ENCODE peak calls at places on chromosomes 7 and 10, in six cellular contexts. One of them, this sample, is unnamed.

GRCh38 chr7:112414855-112415490 is 35.3 kb upstream of the IFRD1 start:
- ATAC-seq in psoas muscle: peak; percentile 79
- ATAC-seq in stimulated activated naive B cell treated with anti-CD40 and anti-IgM and Interleukin-4, amounts not matched to agents 10 μg/mL and 1 μg/mL and 100 μg/mL, for 72 hours: no peak
- ATAC-seq in activated T-cell treated with anti-CD3 and anti-CD28 coated beads, Interleukin-2, amount 50 U/mL, for 72 hours: no peak
- ATAC-seq in aorta: no peak
- ATAC-seq in WTC11: peak; percentile 69
- ATAC-seq in this sample: peak; percentile 82

GRCh38 chr10:48800283-48800675 is 115.6 kb downstream of the WDFY4 start:
- ATAC-seq in stimulated activated naive B cell treated with anti-CD40 and anti-IgM and Interleukin-4, amounts not matched to agents 10 μg/mL and 1 μg/mL and 100 μg/mL, for 72 hours: peak; percentile 32
- ATAC-seq in WTC11: no peak
- ATAC-seq in activated T-cell treated with anti-CD3 and anti-CD28 coated beads, Interleukin-2, amount 50 U/mL, for 72 hours: no peak
- ATAC-seq in psoas muscle: no peak
- ATAC-seq in aorta: peak; percentile 30
- ATAC-seq in this sample: no peak

GRCh38 chr7:140161047-140161446 is 15.7 kb downstream of the KDM7A start:
- ATAC-seq in WTC11: no peak
- ATAC-seq in stimulated activated naive B cell treated with anti-CD40 and anti-IgM and Interleukin-4, amounts not matched to agents 10 μg/mL and 1 μg/mL and 100 μg/mL, for 72 hours: peak; percentile 54
- ATAC-seq in psoas muscle: no peak
- ATAC-seq in activated T-cell treated with anti-CD3 and anti-CD28 coated beads, Interleukin-2, amount 50 U/mL, for 72 hours: peak; percentile 13
- ATAC-seq in aorta: no peak
- ATAC-seq in this sample: no peak

GRCh38 chr10:128928231-128928836 is 538.7 kb upstream of the MGMT start:
- ATAC-seq in WTC11: no peak
- ATAC-seq in psoas muscle: no peak
- ATAC-seq in stimulated activated naive B cell treated with anti-CD40 and anti-IgM and Interleukin-4, amounts not matched to agents 10 μg/mL and 1 μg/mL and 100 μg/mL, for 72 hours: no peak
- ATAC-seq in aorta: peak; percentile 24
- ATAC-seq in activated T-cell treated with anti-CD3 and anti-CD28 coated beads, Interleukin-2, amount 50 U/mL, for 72 hours: no peak
- ATAC-seq in this sample: no peak

GRCh38 chr10:114042895-114043531 is 653 bp upstream of the ADRB1 start:
- ATAC-seq in activated T-cell treated with anti-CD3 and anti-CD28 coated beads, Interleukin-2, amount 50 U/mL, for 72 hours: peak; percentile 47
- ATAC-seq in stimulated activated naive B cell treated with anti-CD40 and anti-IgM and Interleukin-4, amounts not matched to agents 10 μg/mL and 1 μg/mL and 100 μg/mL, for 72 hours: peak; percentile 63
- ATAC-seq in psoas muscle: peak; percentile 57
- ATAC-seq in aorta: peak; percentile 12
- ATAC-seq in WTC11: peak; percentile 55
- ATAC-seq in this sample: peak; percentile 50

GRCh38 chr10:103696411-103697145 is 158.8 kb downstream of the SH3PXD2A start:
- ATAC-seq in stimulated activated naive B cell treated with anti-CD40 and anti-IgM and Interleukin-4, amounts not matched to agents 10 μg/mL and 1 μg/mL and 100 μg/mL, for 72 hours: peak; percentile 31
- ATAC-seq in aorta: peak; percentile 79
- ATAC-seq in psoas muscle: peak; percentile 69
- ATAC-seq in WTC11: peak; percentile 53
- ATAC-seq in activated T-cell treated with anti-CD3 and anti-CD28 coated beads, Interleukin-2, amount 50 U/mL, for 72 hours: peak; percentile 86
- ATAC-seq in this sample: peak; percentile 91

GRCh38 chr7:7173956-7174632 is 8.2 kb upstream of the C1GALT1 start:
- ATAC-seq in activated T-cell treated with anti-CD3 and anti-CD28 coated beads, Interleukin-2, amount 50 U/mL, for 72 hours: no peak
- ATAC-seq in WTC11: peak; percentile 41
- ATAC-seq in stimulated activated naive B cell treated with anti-CD40 and anti-IgM and Interleukin-4, amounts not matched to agents 10 μg/mL and 1 μg/mL and 100 μg/mL, for 72 hours: no peak
- ATAC-seq in aorta: no peak
- ATAC-seq in psoas muscle: no peak
- ATAC-seq in this sample: no peak

GRCh38 chr7:130314305-130314704 is 21.3 kb downstream of the CPA4 start:
- ATAC-seq in aorta: no peak
- ATAC-seq in activated T-cell treated with anti-CD3 and anti-CD28 coated beads, Interleukin-2, amount 50 U/mL, for 72 hours: no peak
- ATAC-seq in WTC11: no peak
- ATAC-seq in stimulated activated naive B cell treated with anti-CD40 and anti-IgM and Interleukin-4, amounts not matched to agents 10 μg/mL and 1 μg/mL and 100 μg/mL, for 72 hours: no peak
- ATAC-seq in psoas muscle: no peak
- ATAC-seq in this sample: no peak

GRCh38 chr10:88066319-88066718 is 202.9 kb downstream of the PTEN start:
- ATAC-seq in stimulated activated naive B cell treated with anti-CD40 and anti-IgM and Interleukin-4, amounts not matched to agents 10 μg/mL and 1 μg/mL and 100 μg/mL, for 72 hours: no peak
- ATAC-seq in aorta: no peak
- ATAC-seq in WTC11: no peak
- ATAC-seq in psoas muscle: no peak
- ATAC-seq in activated T-cell treated with anti-CD3 and anti-CD28 coated beads, Interleukin-2, amount 50 U/mL, for 72 hours: no peak
- ATAC-seq in this sample: no peak

GRCh38 chr10:126242352-126243260 is 145.7 kb downstream of the ADAM12 start:
- ATAC-seq in aorta: no peak
- ATAC-seq in activated T-cell treated with anti-CD3 and anti-CD28 coated beads, Interleukin-2, amount 50 U/mL, for 72 hours: no peak
- ATAC-seq in stimulated activated naive B cell treated with anti-CD40 and anti-IgM and Interleukin-4, amounts not matched to agents 10 μg/mL and 1 μg/mL and 100 μg/mL, for 72 hours: no peak
- ATAC-seq in WTC11: no peak
- ATAC-seq in psoas muscle: peak; percentile 40
- ATAC-seq in this sample: peak; percentile 36

GRCh38 chr10:74039561-74040145 is 41.7 kb downstream of the VCL start:
- ATAC-seq in aorta: peak; percentile 90
- ATAC-seq in psoas muscle: peak; percentile 88
- ATAC-seq in stimulated activated naive B cell treated with anti-CD40 and anti-IgM and Interleukin-4, amounts not matched to agents 10 μg/mL and 1 μg/mL and 100 μg/mL, for 72 hours: no peak
- ATAC-seq in activated T-cell treated with anti-CD3 and anti-CD28 coated beads, Interleukin-2, amount 50 U/mL, for 72 hours: no peak
- ATAC-seq in WTC11: no peak
- ATAC-seq in this sample: peak; percentile 18

GRCh38 chr7:35760082-35760770 is 40.6 kb upstream of the SEPTIN7 start:
- ATAC-seq in stimulated activated naive B cell treated with anti-CD40 and anti-IgM and Interleukin-4, amounts not matched to agents 10 μg/mL and 1 μg/mL and 100 μg/mL, for 72 hours: no peak
- ATAC-seq in psoas muscle: no peak
- ATAC-seq in WTC11: no peak
- ATAC-seq in activated T-cell treated with anti-CD3 and anti-CD28 coated beads, Interleukin-2, amount 50 U/mL, for 72 hours: no peak
- ATAC-seq in aorta: no peak
- ATAC-seq in this sample: no peak

GRCh38 chr7:116601426-116601825 is 70.6 kb upstream of the MET start:
- ATAC-seq in WTC11: no peak
- ATAC-seq in psoas muscle: no peak
- ATAC-seq in stimulated activated naive B cell treated with anti-CD40 and anti-IgM and Interleukin-4, amounts not matched to agents 10 μg/mL and 1 μg/mL and 100 μg/mL, for 72 hours: peak; percentile 48
- ATAC-seq in aorta: no peak
- ATAC-seq in activated T-cell treated with anti-CD3 and anti-CD28 coated beads, Interleukin-2, amount 50 U/mL, for 72 hours: peak; percentile 99
- ATAC-seq in this sample: no peak

GRCh38 chr7:136997735-136998134 is 129.3 kb downstream of the CHRM2 start:
- ATAC-seq in activated T-cell treated with anti-CD3 and anti-CD28 coated beads, Interleukin-2, amount 50 U/mL, for 72 hours: no peak
- ATAC-seq in aorta: no peak
- ATAC-seq in psoas muscle: no peak
- ATAC-seq in stimulated activated naive B cell treated with anti-CD40 and anti-IgM and Interleukin-4, amounts not matched to agents 10 μg/mL and 1 μg/mL and 100 μg/mL, for 72 hours: no peak
- ATAC-seq in WTC11: no peak
- ATAC-seq in this sample: no peak

GRCh38 chr10:60405172-60405571 is 15.5 kb upstream of the ANK3 start:
- ATAC-seq in stimulated activated naive B cell treated with anti-CD40 and anti-IgM and Interleukin-4, amounts not matched to agents 10 μg/mL and 1 μg/mL and 100 μg/mL, for 72 hours: no peak
- ATAC-seq in psoas muscle: no peak
- ATAC-seq in WTC11: no peak
- ATAC-seq in activated T-cell treated with anti-CD3 and anti-CD28 coated beads, Interleukin-2, amount 50 U/mL, for 72 hours: no peak
- ATAC-seq in aorta: no peak
- ATAC-seq in this sample: no peak

GRCh38 chr7:116804459-116804858 is 57.9 kb upstream of the CAPZA2 start:
- ATAC-seq in WTC11: no peak
- ATAC-seq in stimulated activated naive B cell treated with anti-CD40 and anti-IgM and Interleukin-4, amounts not matched to agents 10 μg/mL and 1 μg/mL and 100 μg/mL, for 72 hours: no peak
- ATAC-seq in activated T-cell treated with anti-CD3 and anti-CD28 coated beads, Interleukin-2, amount 50 U/mL, for 72 hours: no peak
- ATAC-seq in aorta: no peak
- ATAC-seq in psoas muscle: peak; percentile 22
- ATAC-seq in this sample: no peak

GRCh38 chr10:102837230-102837721 is at the start of gene CYP17A1:
- ATAC-seq in WTC11: no peak
- ATAC-seq in activated T-cell treated with anti-CD3 and anti-CD28 coated beads, Interleukin-2, amount 50 U/mL, for 72 hours: no peak
- ATAC-seq in aorta: no peak
- ATAC-seq in psoas muscle: peak; percentile 40
- ATAC-seq in stimulated activated naive B cell treated with anti-CD40 and anti-IgM and Interleukin-4, amounts not matched to agents 10 μg/mL and 1 μg/mL and 100 μg/mL, for 72 hours: no peak
- ATAC-seq in this sample: no peak

GRCh38 chr10:14244801-14245211 is 85.9 kb downstream of the FRMD4A start:
- ATAC-seq in psoas muscle: no peak
- ATAC-seq in aorta: no peak
- ATAC-seq in stimulated activated naive B cell treated with anti-CD40 and anti-IgM and Interleukin-4, amounts not matched to agents 10 μg/mL and 1 μg/mL and 100 μg/mL, for 72 hours: no peak
- ATAC-seq in activated T-cell treated with anti-CD3 and anti-CD28 coated beads, Interleukin-2, amount 50 U/mL, for 72 hours: no peak
- ATAC-seq in WTC11: no peak
- ATAC-seq in this sample: no peak

GRCh38 chr7:116145245-116145852 is 65.0 kb upstream of the TES start:
- ATAC-seq in WTC11: no peak
- ATAC-seq in stimulated activated naive B cell treated with anti-CD40 and anti-IgM and Interleukin-4, amounts not matched to agents 10 μg/mL and 1 μg/mL and 100 μg/mL, for 72 hours: peak; percentile 83
- ATAC-seq in psoas muscle: no peak
- ATAC-seq in activated T-cell treated with anti-CD3 and anti-CD28 coated beads, Interleukin-2, amount 50 U/mL, for 72 hours: peak; percentile 99
- ATAC-seq in aorta: no peak
- ATAC-seq in this sample: no peak

GRCh38 chr10:63644398-63645142 is 123.4 kb downstream of the REEP3 start:
- ATAC-seq in psoas muscle: no peak
- ATAC-seq in stimulated activated naive B cell treated with anti-CD40 and anti-IgM and Interleukin-4, amounts not matched to agents 10 μg/mL and 1 μg/mL and 100 μg/mL, for 72 hours: peak; percentile 57
- ATAC-seq in WTC11: no peak
- ATAC-seq in aorta: no peak
- ATAC-seq in activated T-cell treated with anti-CD3 and anti-CD28 coated beads, Interleukin-2, amount 50 U/mL, for 72 hours: peak; percentile 29
- ATAC-seq in this sample: no peak

GRCh38 chr7:131506597-131506996 is 49.8 kb downstream of the PODXL start:
- ATAC-seq in aorta: no peak
- ATAC-seq in stimulated activated naive B cell treated with anti-CD40 and anti-IgM and Interleukin-4, amounts not matched to agents 10 μg/mL and 1 μg/mL and 100 μg/mL, for 72 hours: no peak
- ATAC-seq in psoas muscle: no peak
- ATAC-seq in WTC11: peak; percentile 48
- ATAC-seq in activated T-cell treated with anti-CD3 and anti-CD28 coated beads, Interleukin-2, amount 50 U/mL, for 72 hours: no peak
- ATAC-seq in this sample: no peak

GRCh38 chr10:48748573-48748972 is 63.9 kb downstream of the WDFY4 start:
- ATAC-seq in WTC11: no peak
- ATAC-seq in psoas muscle: no peak
- ATAC-seq in aorta: no peak
- ATAC-seq in stimulated activated naive B cell treated with anti-CD40 and anti-IgM and Interleukin-4, amounts not matched to agents 10 μg/mL and 1 μg/mL and 100 μg/mL, for 72 hours: peak; percentile 86
- ATAC-seq in activated T-cell treated with anti-CD3 and anti-CD28 coated beads, Interleukin-2, amount 50 U/mL, for 72 hours: no peak
- ATAC-seq in this sample: no peak

GRCh38 chr7:139328375-139328774 is 12.8 kb upstream of the FMC1 start:
- ATAC-seq in activated T-cell treated with anti-CD3 and anti-CD28 coated beads, Interleukin-2, amount 50 U/mL, for 72 hours: no peak
- ATAC-seq in stimulated activated naive B cell treated with anti-CD40 and anti-IgM and Interleukin-4, amounts not matched to agents 10 μg/mL and 1 μg/mL and 100 μg/mL, for 72 hours: no peak
- ATAC-seq in psoas muscle: no peak
- ATAC-seq in WTC11: no peak
- ATAC-seq in aorta: no peak
- ATAC-seq in this sample: peak; percentile 94

GRCh38 chr7:8133955-8134733 is 127.8 kb downstream of the ICA1 start:
- ATAC-seq in WTC11: no peak
- ATAC-seq in activated T-cell treated with anti-CD3 and anti-CD28 coated beads, Interleukin-2, amount 50 U/mL, for 72 hours: peak; percentile 83
- ATAC-seq in aorta: no peak
- ATAC-seq in stimulated activated naive B cell treated with anti-CD40 and anti-IgM and Interleukin-4, amounts not matched to agents 10 μg/mL and 1 μg/mL and 100 μg/mL, for 72 hours: peak; percentile 92
- ATAC-seq in psoas muscle: no peak
- ATAC-seq in this sample: no peak

GRCh38 chr7:30612658-30613265 is 18.1 kb downstream of the GARS1 start:
- ATAC-seq in activated T-cell treated with anti-CD3 and anti-CD28 coated beads, Interleukin-2, amount 50 U/mL, for 72 hours: peak; percentile 58
- ATAC-seq in WTC11: no peak
- ATAC-seq in psoas muscle: no peak
- ATAC-seq in stimulated activated naive B cell treated with anti-CD40 and anti-IgM and Interleukin-4, amounts not matched to agents 10 μg/mL and 1 μg/mL and 100 μg/mL, for 72 hours: no peak
- ATAC-seq in aorta: no peak
- ATAC-seq in this sample: peak; percentile 25

GRCh38 chr7:104010052-104010909 is 20.8 kb upstream of the RELN start:
- ATAC-seq in psoas muscle: no peak
- ATAC-seq in stimulated activated naive B cell treated with anti-CD40 and anti-IgM and Interleukin-4, amounts not matched to agents 10 μg/mL and 1 μg/mL and 100 μg/mL, for 72 hours: no peak
- ATAC-seq in WTC11: no peak
- ATAC-seq in activated T-cell treated with anti-CD3 and anti-CD28 coated beads, Interleukin-2, amount 50 U/mL, for 72 hours: no peak
- ATAC-seq in aorta: no peak
- ATAC-seq in this sample: no peak

GRCh38 chr10:10818082-10818481 is 199.6 kb upstream of the CELF2 start:
- ATAC-seq in activated T-cell treated with anti-CD3 and anti-CD28 coated beads, Interleukin-2, amount 50 U/mL, for 72 hours: no peak
- ATAC-seq in stimulated activated naive B cell treated with anti-CD40 and anti-IgM and Interleukin-4, amounts not matched to agents 10 μg/mL and 1 μg/mL and 100 μg/mL, for 72 hours: no peak
- ATAC-seq in psoas muscle: no peak
- ATAC-seq in WTC11: no peak
- ATAC-seq in aorta: peak; percentile 78
- ATAC-seq in this sample: no peak

GRCh38 chr7:141281311-141281710 is 207.4 kb downstream of the TMEM178B start:
- ATAC-seq in psoas muscle: no peak
- ATAC-seq in activated T-cell treated with anti-CD3 and anti-CD28 coated beads, Interleukin-2, amount 50 U/mL, for 72 hours: no peak
- ATAC-seq in stimulated activated naive B cell treated with anti-CD40 and anti-IgM and Interleukin-4, amounts not matched to agents 10 μg/mL and 1 μg/mL and 100 μg/mL, for 72 hours: no peak
- ATAC-seq in aorta: no peak
- ATAC-seq in WTC11: no peak
- ATAC-seq in this sample: no peak

GRCh38 chr10:112915590-112916572 is 34.2 kb upstream of the TCF7L2 start:
- ATAC-seq in psoas muscle: no peak
- ATAC-seq in stimulated activated naive B cell treated with anti-CD40 and anti-IgM and Interleukin-4, amounts not matched to agents 10 μg/mL and 1 μg/mL and 100 μg/mL, for 72 hours: peak; percentile 65
- ATAC-seq in aorta: no peak
- ATAC-seq in activated T-cell treated with anti-CD3 and anti-CD28 coated beads, Interleukin-2, amount 50 U/mL, for 72 hours: no peak
- ATAC-seq in WTC11: peak; percentile 80
- ATAC-seq in this sample: no peak

GRCh38 chr10:77977016-77977415 is 50.5 kb upstream of the DLG5 start:
- ATAC-seq in activated T-cell treated with anti-CD3 and anti-CD28 coated beads, Interleukin-2, amount 50 U/mL, for 72 hours: no peak
- ATAC-seq in stimulated activated naive B cell treated with anti-CD40 and anti-IgM and Interleukin-4, amounts not matched to agents 10 μg/mL and 1 μg/mL and 100 μg/mL, for 72 hours: no peak
- ATAC-seq in WTC11: no peak
- ATAC-seq in psoas muscle: no peak
- ATAC-seq in aorta: no peak
- ATAC-seq in this sample: no peak

This sample was measured in SK-N-SH treated with all-trans-retinoic acid at 6 μM for 48 hours.